ENCODE peak calls at places on chromosome 22, in four cellular contexts. W is WTC11, N is GM12878, A is HepG2. M is an unnamed sample.

GRCh38 chr22:19120829-19121630 is 1.2 kb downstream of the DGCR2 start:
- DNase-seq in W (no peak), N (no peak), A (peak; percentile 63), M (peak; percentile 79)

GRCh38 chr22:38554281-38554680 is 15.7 kb downstream of the DMC1 start:
- DNase-seq in W (no peak), N (no peak), A (no peak), M (no peak)

GRCh38 chr22:43901976-43902643 is 10.3 kb upstream of the PNPLA5 start:
- DNase-seq in W (no peak), N (no peak), A (no peak), M (no peak)

GRCh38 chr22:43543522-43544281 is 131.9 kb downstream of the MPPED1 start:
- DNase-seq in W (no peak), N (no peak), A (no peak), M (no peak)

GRCh38 chr22:23225724-23226496 is 45.6 kb downstream of the BCR start:
- DNase-seq in W (no peak), N (no peak), A (no peak), M (peak; percentile 59)

GRCh38 chr22:16776088-16776487 is 49.1 kb downstream of the XKR3 start:
- DNase-seq in W (no peak), N (no peak), A (no peak), M (no peak)

GRCh38 chr22:26995222-26995621 is 337.8 kb downstream of the MIAT start:
- DNase-seq in W (no peak), N (no peak), A (no peak), M (no peak)

GRCh38 chr22:30568137-30568805 is 6.2 kb downstream of the GAL3ST1 start:
- DNase-seq in W (peak; percentile 46), N (no peak), A (no peak), M (no peak)

GRCh38 chr22:23750374-23750743 is 553 bp downstream of the ZNF70 start:
- DNase-seq in W (no peak), N (no peak), A (no peak), M (no peak)

GRCh38 chr22:44348963-44349950 is 36.5 kb upstream of the SHISAL1 start:
- DNase-seq in W (no peak), N (no peak), A (no peak), M (no peak)

GRCh38 chr22:40524392-40525249 is 111.9 kb downstream of the MRTFA start:
- DNase-seq in W (no peak), N (no peak), A (peak; percentile 19), M (no peak)

GRCh38 chr22:38740116-38740723 is 15.6 kb downstream of the SUN2 start:
- DNase-seq in W (no peak), N (no peak), A (no peak), M (no peak)

GRCh38 chr22:40418366-40419201 is 48.2 kb downstream of the SGSM3 start:
- DNase-seq in W (no peak), N (no peak), A (no peak), M (no peak)

GRCh38 chr22:25602924-25603323 is 38.4 kb downstream of the GRK3 start:
- DNase-seq in W (no peak), N (no peak), A (no peak), M (no peak)

GRCh38 chr22:45582236-45582954 is 79.7 kb downstream of the FBLN1 start:
- DNase-seq in W (no peak), N (no peak), A (no peak), M (no peak)

GRCh38 chr22:44247923-44248892 is 64.5 kb downstream of the SHISAL1 start:
- DNase-seq in W (no peak), N (no peak), A (no peak), M (no peak)

GRCh38 chr22:26673485-26673884 is 16.1 kb downstream of the MIAT start:
- DNase-seq in W (no peak), N (no peak), A (no peak), M (peak; percentile 30)

GRCh38 chr22:26398741-26399153 is 30.3 kb upstream of the ASPHD2 start:
- DNase-seq in W (peak; percentile 55), N (no peak), A (no peak), M (peak; percentile 66)

GRCh38 chr22:40626826-40627225 is 9.7 kb downstream of the MRTFA start:
- DNase-seq in W (no peak), N (no peak), A (no peak), M (no peak)

GRCh38 chr22:34113381-34113780 is 193.1 kb upstream of the LARGE1 start:
- DNase-seq in W (no peak), N (no peak), A (no peak), M (no peak)
- TF ChIP-seq CREM in W (no peak), N (no peak), A (no peak), M (no peak)

DNA sequence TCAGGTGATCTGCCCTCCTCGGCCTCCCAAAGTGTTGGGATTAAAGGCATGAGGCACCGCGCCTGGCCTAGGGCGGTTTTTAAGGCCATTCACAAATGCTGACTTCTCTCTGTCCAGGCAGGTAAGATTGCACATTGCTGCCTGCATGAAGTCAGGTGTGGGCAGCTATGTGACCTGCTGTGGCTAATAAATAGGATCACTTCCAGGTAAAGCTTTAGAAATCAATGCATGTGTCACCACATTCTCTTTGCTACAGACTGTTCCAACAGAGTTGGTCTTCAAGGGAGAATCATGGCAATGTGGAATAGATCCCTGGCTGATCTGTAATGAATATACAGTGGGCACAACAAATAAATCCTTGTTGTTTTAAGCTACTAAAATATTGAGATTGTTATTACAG is 260.3 kb upstream of the PITPNB start:
- DNase-seq in W (no peak), N (no peak), A (no peak), M (no peak)
- TF ChIP-seq CREM in W (no peak), N (no peak), A (no peak), M (no peak)

GRCh38 chr22:41909290-41910049 is 5.4 kb downstream of the SHISA8 start:
- DNase-seq in W (no peak), N (no peak), A (no peak), M (no peak)

GRCh38 chr22:41912338-41913039 is 2.4 kb downstream of the SHISA8 start:
- DNase-seq in W (no peak), N (no peak), A (no peak), M (no peak)

GRCh38 chr22:41910050-41910598 is 4.8 kb downstream of the SHISA8 start:
- DNase-seq in W (peak; percentile 69), N (no peak), A (no peak), M (no peak)

GRCh38 chr22:41911292-41911611 is 3.6 kb downstream of the SHISA8 start:
- DNase-seq in W (no peak), N (no peak), A (no peak), M (no peak)

DNA sequence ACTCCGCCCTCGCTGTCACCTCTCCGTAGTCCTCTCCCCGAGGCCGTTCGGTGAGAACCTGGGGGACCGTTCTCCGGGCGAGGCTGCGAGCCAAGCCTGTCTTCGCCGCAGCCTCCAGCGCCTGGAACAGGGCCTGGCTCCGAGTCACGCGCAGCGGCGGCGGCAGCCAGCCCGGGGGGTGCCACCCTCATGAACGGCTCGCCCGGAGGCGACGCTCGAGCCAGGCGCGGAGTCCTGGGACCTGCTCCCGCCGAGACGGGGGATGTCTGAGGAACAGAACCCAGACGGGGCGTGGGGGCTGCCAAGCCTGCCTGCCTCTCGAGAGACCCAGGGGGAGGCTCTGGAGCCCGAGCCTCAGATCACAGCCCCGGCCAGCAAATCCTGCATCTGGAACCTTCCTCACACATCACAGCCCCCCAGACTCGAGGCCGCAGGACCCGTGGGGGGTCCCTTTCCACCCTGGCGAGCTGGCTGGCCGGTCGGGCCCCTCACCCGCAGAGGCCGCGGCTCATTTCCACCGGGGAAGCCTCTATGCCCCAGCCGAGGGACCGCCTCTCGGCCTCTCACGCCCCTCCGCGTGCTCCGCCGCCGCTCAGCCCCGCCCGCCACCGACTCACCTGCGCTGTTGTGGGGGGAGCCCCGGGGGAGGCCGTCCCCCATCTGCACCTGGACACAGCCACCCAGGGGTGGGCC is 4.1 kb downstream of the SHISA8 start:
- DNase-seq in W (no peak), N (no peak), A (no peak), M (no peak)
- TF ChIP-seq CREM in W (no peak), N (no peak), A (no peak), M (no peak)

GRCh38 chr22:36811094-36811797 is 5.6 kb downstream of the PVALB start:
- DNase-seq in W (no peak), N (no peak), A (no peak), M (no peak)
- TF ChIP-seq CREM in W (no peak), N (no peak), A (no peak), M (no peak)

DNA sequence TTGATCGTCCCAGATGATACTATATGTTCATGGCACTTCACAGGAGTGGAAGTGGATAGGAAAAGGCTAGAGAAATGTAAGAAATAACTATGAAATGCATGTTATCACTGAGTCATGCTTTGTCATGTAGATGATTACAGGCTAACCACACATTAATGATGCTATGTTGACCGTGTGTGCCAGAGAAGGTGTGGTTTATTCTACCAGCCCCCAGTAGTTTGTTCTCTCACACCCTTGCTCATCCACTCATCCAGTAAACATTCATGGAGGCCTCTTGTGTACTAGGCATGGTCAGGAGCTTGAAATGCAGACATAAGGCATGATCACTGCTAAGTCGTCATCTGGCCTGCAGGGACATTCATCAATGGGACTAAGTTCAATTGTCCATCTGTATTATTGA is 153.0 kb upstream of the PITPNB start:
- DNase-seq in W (no peak), N (no peak), A (no peak), M (no peak)
- TF ChIP-seq CREM in W (no peak), N (no peak), A (no peak), M (no peak)